ENCODE peak calls at places on chromosomes 3 and 15, in four cellular contexts. One of them, this sample, is unnamed.

GRCh38 chr3:13352621-13353131 is 67.4 kb downstream of the NUP210 start:
- DNase-seq in HepG2: no peak
- DNase-seq in K562: peak
- DNase-seq in GM12878: no peak
- DNase-seq in this sample: no peak

GRCh38 chr3:117752984-117753717 is 1043.6 kb downstream of the TUSC7 start:
- DNase-seq in GM12878: no peak
- DNase-seq in HepG2: no peak
- DNase-seq in K562: no peak
- DNase-seq in this sample: peak

GRCh38 chr3:165753560-165753959 is 83.7 kb downstream of the BCHE start:
- DNase-seq in K562: no peak
- DNase-seq in GM12878: no peak
- DNase-seq in HepG2: no peak
- DNase-seq in this sample: no peak

GRCh38 chr3:134066539-134067310 is 37.0 kb upstream of the SLCO2A1 start:
- DNase-seq in K562: no peak
- DNase-seq in HepG2: no peak
- DNase-seq in GM12878: no peak
- DNase-seq in this sample: no peak

GRCh38 chr3:132396255-132396654 is 21.0 kb upstream of the DNAJC13 start:
- DNase-seq in HepG2: no peak
- DNase-seq in K562: no peak
- DNase-seq in GM12878: no peak
- DNase-seq in this sample: no peak

GRCh38 chr3:14576163-14576562 is 36.0 kb upstream of the GRIP2 start:
- DNase-seq in HepG2: no peak
- DNase-seq in GM12878: no peak
- DNase-seq in K562: no peak
- DNase-seq in this sample: no peak

GRCh38 chr3:150097588-150097890 is 126.8 kb upstream of the PFN2 start:
- DNase-seq in K562: no peak
- DNase-seq in GM12878: peak
- DNase-seq in HepG2: no peak
- DNase-seq in this sample: no peak

GRCh38 chr3:39531681-39532080 is 64.2 kb downstream of the MOBP start:
- DNase-seq in K562: no peak
- DNase-seq in HepG2: peak
- DNase-seq in GM12878: no peak
- DNase-seq in this sample: no peak

GRCh38 chr15:67765706-67766105 is 59.6 kb upstream of the SKOR1 start:
- DNase-seq in HepG2: no peak
- DNase-seq in GM12878: no peak
- DNase-seq in K562: no peak
- DNase-seq in this sample: no peak

GRCh38 chr15:66848666-66849392 is 146.8 kb downstream of the SMAD6 start:
- DNase-seq in HepG2: no peak
- DNase-seq in GM12878: no peak
- DNase-seq in K562: no peak
- DNase-seq in this sample: no peak

GRCh38 chr3:186340211-186340610 is 21.8 kb downstream of the DGKG start:
- DNase-seq in K562: no peak
- DNase-seq in HepG2: no peak
- DNase-seq in GM12878: no peak
- DNase-seq in this sample: no peak

GRCh38 chr15:70480196-70480856 is 283.0 kb downstream of the UACA start:
- DNase-seq in GM12878: no peak
- DNase-seq in HepG2: no peak
- DNase-seq in K562: no peak
- DNase-seq in this sample: no peak

GRCh38 chr3:124084398-124084881 is 92.5 kb upstream of the ROPN1 start:
- DNase-seq in GM12878: no peak
- DNase-seq in K562: no peak
- DNase-seq in HepG2: no peak
- DNase-seq in this sample: no peak

GRCh38 chr15:70494861-70495571 is 268.3 kb downstream of the UACA start:
- DNase-seq in K562: no peak
- DNase-seq in HepG2: peak
- DNase-seq in GM12878: no peak
- DNase-seq in this sample: no peak

GRCh38 chr15:101017935-101018849 is 99.0 kb downstream of the LRRK1 start:
- DNase-seq in GM12878: no peak
- DNase-seq in K562: no peak
- DNase-seq in HepG2: no peak
- DNase-seq in this sample: no peak

GRCh38 chr3:85161544-85161943 is 202.8 kb downstream of the CADM2 start:
- DNase-seq in GM12878: no peak
- DNase-seq in K562: no peak
- DNase-seq in HepG2: peak
- DNase-seq in this sample: no peak

GRCh38 chr3:129343643-129344360 is 65.1 kb downstream of the HMCES start:
- DNase-seq in HepG2: no peak
- DNase-seq in K562: peak
- DNase-seq in GM12878: no peak
- DNase-seq in this sample: no peak

GRCh38 chr3:190807719-190808375 is 54.6 kb downstream of the GMNC start:
- DNase-seq in K562: no peak
- DNase-seq in GM12878: no peak
- DNase-seq in HepG2: peak
- DNase-seq in this sample: no peak

GRCh38 chr3:184336484-184337230 is 743 bp upstream of the FAM131A start:
- DNase-seq in GM12878: no peak
- DNase-seq in K562: peak
- DNase-seq in HepG2: peak
- DNase-seq in this sample: peak

GRCh38 chr3:14150491-14151230 is 25.8 kb downstream of the TMEM43 start:
- DNase-seq in HepG2: no peak
- DNase-seq in GM12878: no peak
- DNase-seq in K562: no peak
- DNase-seq in this sample: no peak

GRCh38 chr3:16058511-16058910 is 116.0 kb upstream of the GALNT15 start:
- DNase-seq in GM12878: no peak
- DNase-seq in HepG2: no peak
- DNase-seq in K562: no peak
- DNase-seq in this sample: no peak

GRCh38 chr15:69604050-69604378 is 151.4 kb downstream of the RPLP1 start:
- DNase-seq in HepG2: peak
- DNase-seq in K562: peak
- DNase-seq in GM12878: no peak
- DNase-seq in this sample: no peak

GRCh38 chr3:12350151-12350813 is 61.4 kb downstream of the PPARG start:
- DNase-seq in K562: no peak
- DNase-seq in HepG2: no peak
- DNase-seq in GM12878: no peak
- DNase-seq in this sample: no peak

GRCh38 chr3:99829844-99830243 is 12.2 kb downstream of the CMSS1 start:
- DNase-seq in HepG2: no peak
- DNase-seq in GM12878: no peak
- DNase-seq in K562: no peak
- DNase-seq in this sample: no peak

GRCh38 chr3:160076519-160076918 is 87.9 kb downstream of the IL12A start:
- DNase-seq in K562: no peak
- DNase-seq in HepG2: peak
- DNase-seq in GM12878: no peak
- DNase-seq in this sample: no peak

GRCh38 chr3:194971965-194972364 is 286.3 kb downstream of the FAM43A start:
- DNase-seq in GM12878: no peak
- DNase-seq in K562: no peak
- DNase-seq in HepG2: no peak
- DNase-seq in this sample: no peak

GRCh38 chr15:79157631-79158592 is 67.3 kb upstream of the RASGRF1 start:
- DNase-seq in HepG2: no peak
- DNase-seq in GM12878: no peak
- DNase-seq in K562: no peak
- DNase-seq in this sample: no peak

GRCh38 chr15:79156704-79157375 is 66.3 kb upstream of the RASGRF1 start:
- DNase-seq in GM12878: no peak
- DNase-seq in K562: no peak
- DNase-seq in HepG2: no peak
- DNase-seq in this sample: no peak

GRCh38 chr15:79160211-79160610 is 69.6 kb upstream of the RASGRF1 start:
- DNase-seq in GM12878: no peak
- DNase-seq in K562: no peak
- DNase-seq in HepG2: no peak
- DNase-seq in this sample: no peak

GRCh38 chr15:79154491-79155182 is 64.1 kb upstream of the RASGRF1 start:
- DNase-seq in GM12878: no peak
- DNase-seq in HepG2: no peak
- DNase-seq in K562: no peak
- DNase-seq in this sample: no peak
- TF ChIP-seq TARDBP in GM12878: no peak
- TF ChIP-seq TARDBP in HepG2: no peak
- TF ChIP-seq TARDBP in K562: no peak
- TF ChIP-seq TARDBP in this sample: no peak

DNA sequence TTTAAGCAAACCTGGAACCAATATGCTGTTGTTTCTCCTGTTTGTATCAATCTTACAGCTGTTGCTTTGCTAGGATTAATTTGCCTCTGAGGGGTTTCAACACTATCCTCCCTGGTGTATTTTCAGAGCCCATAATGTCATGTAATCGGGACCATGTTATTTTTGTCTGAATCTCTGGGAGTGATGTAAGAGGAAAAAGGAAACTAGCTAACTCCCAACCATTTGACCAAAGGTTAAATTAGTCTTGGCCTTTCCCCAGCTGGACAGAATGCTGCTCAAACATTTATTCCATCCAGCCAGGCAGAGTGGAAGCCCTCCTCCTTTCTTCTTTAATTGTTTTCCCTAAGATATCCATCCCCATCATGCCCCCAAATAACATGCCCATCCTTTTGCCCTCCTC is 142.2 kb downstream of the ALDH1A2 start:
- DNase-seq in HepG2: no peak
- DNase-seq in GM12878: no peak
- DNase-seq in K562: no peak
- DNase-seq in this sample: no peak
- TF ChIP-seq TARDBP in HepG2: no peak
- TF ChIP-seq TARDBP in GM12878: no peak
- TF ChIP-seq TARDBP in K562: no peak
- TF ChIP-seq TARDBP in this sample: no peak

DNA sequence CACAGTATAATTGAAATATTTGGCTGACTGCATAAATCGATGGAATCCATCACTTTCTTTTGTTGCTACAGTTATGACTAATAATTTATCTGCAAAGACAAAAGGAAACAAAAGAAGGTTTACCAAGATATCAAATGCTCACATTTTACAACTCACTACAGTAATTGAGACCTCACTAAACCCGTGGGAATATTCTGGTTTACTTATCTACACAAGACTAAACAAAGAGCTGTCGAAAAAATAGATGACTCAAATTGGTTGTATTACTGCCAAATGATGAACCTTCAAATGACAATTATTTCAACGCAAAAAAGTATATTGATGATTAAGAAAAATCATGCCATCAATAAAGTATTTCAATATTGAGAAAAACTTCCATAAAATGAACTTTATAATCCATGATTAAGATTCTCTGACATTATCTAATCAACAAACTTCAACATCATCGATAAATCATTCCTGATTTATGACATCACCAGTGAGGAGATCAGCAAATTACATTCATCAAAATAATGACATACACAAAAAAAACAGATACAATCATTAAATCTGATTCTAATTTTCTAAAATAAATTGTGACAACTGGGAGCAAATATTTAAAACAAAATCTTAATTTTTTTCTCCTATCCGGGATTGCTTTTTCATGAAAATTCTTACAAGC is 36.7 kb downstream of the PLOD2 start:
- DNase-seq in K562: no peak
- DNase-seq in HepG2: no peak
- DNase-seq in GM12878: no peak
- DNase-seq in this sample: no peak
- TF ChIP-seq TARDBP in K562: no peak
- TF ChIP-seq TARDBP in HepG2: no peak
- TF ChIP-seq TARDBP in GM12878: no peak
- TF ChIP-seq TARDBP in this sample: no peak

GRCh38 chr15:95668201-95668600 is 662.3 kb upstream of the NR2F2 start:
- DNase-seq in HepG2: no peak
- DNase-seq in K562: no peak
- DNase-seq in GM12878: no peak
- DNase-seq in this sample: peak

GRCh38 chr15:95674031-95674430 is 656.5 kb upstream of the NR2F2 start:
- DNase-seq in HepG2: no peak
- DNase-seq in K562: no peak
- DNase-seq in GM12878: no peak
- DNase-seq in this sample: no peak

GRCh38 chr15:95664435-95664834 is 666.1 kb upstream of the NR2F2 start:
- DNase-seq in K562: no peak
- DNase-seq in HepG2: no peak
- DNase-seq in GM12878: no peak
- DNase-seq in this sample: no peak

GRCh38 chr15:95669146-95669922 is 661.2 kb upstream of the NR2F2 start:
- DNase-seq in HepG2: no peak
- DNase-seq in GM12878: peak
- DNase-seq in K562: no peak
- DNase-seq in this sample: peak
- TF ChIP-seq TARDBP in HepG2: no peak
- TF ChIP-seq TARDBP in GM12878: no peak
- TF ChIP-seq TARDBP in K562: no peak
- TF ChIP-seq TARDBP in this sample: no peak

GRCh38 chr15:65833501-65834220 is 35.6 kb upstream of the RAB11A start:
- DNase-seq in K562: no peak
- DNase-seq in HepG2: peak
- DNase-seq in GM12878: no peak
- DNase-seq in this sample: no peak
- TF ChIP-seq TARDBP in K562: no peak
- TF ChIP-seq TARDBP in HepG2: no peak
- TF ChIP-seq TARDBP in GM12878: no peak
- TF ChIP-seq TARDBP in this sample: no peak

DNA sequence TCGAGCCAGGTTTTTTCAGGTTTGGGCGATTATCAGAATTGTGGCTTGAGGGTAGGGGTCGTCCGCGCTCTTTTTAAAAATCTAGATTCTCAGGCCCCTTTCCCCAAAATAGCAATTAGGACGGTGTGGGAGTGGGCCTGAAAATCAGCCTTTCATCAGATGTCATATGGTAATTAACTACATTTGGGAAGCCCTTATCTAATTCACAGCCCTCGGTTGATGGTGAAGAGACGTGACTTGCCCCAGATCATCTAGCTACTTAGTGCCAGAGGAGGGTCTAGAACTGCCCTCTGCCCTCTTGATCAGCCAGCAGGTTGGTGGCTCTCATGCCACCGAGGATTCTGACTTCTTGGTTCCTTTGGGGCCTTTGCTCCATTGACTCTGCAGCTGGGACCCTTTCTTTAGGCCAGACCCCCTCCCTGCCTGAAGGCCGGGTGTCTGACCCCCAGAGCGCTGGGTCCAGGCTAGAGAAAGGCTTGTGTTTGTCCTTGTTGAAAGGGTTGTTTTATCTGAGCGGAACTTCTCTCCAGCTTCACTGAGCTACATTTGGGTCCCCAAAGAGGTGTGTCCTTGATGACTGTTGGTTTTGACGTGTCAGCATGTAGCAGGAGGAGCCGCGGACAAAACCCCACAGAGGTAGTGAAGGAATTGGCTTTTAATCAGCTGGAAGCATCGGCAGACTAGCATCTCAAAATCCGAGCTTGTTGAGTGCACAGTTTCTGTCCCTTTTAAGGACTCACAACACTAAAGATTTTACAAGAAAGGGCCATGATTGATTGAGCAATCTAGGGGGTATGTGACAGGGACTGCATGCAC is 857 bp downstream of the AEN start:
- DNase-seq in GM12878: no peak
- DNase-seq in K562: peak
- DNase-seq in HepG2: peak
- DNase-seq in this sample: no peak
- TF ChIP-seq TARDBP in GM12878: no peak
- TF ChIP-seq TARDBP in K562: no peak
- TF ChIP-seq TARDBP in HepG2: no peak
- TF ChIP-seq TARDBP in this sample: no peak

GRCh38 chr3:72137865-72138861 is 353.2 kb upstream of the PROK2 start:
- DNase-seq in GM12878: no peak
- DNase-seq in HepG2: no peak
- DNase-seq in K562: peak
- DNase-seq in this sample: no peak
- TF ChIP-seq TARDBP in GM12878: no peak
- TF ChIP-seq TARDBP in HepG2: no peak
- TF ChIP-seq TARDBP in K562: no peak
- TF ChIP-seq TARDBP in this sample: no peak

This sample was measured in HEK293T.